ENCODE peak calls at places on chromosomes 1 and 21, in eight cellular contexts. One of them, this sample, is unnamed.
A peak's percentile ranks its signal among the peaks of the same experiment; 100 is the strongest.

GRCh38 chr1:5764464-5764863 is 227.8 kb downstream of the NPHP4 start:
- ATAC-seq in heart left ventricle: no peak
- ATAC-seq in HepG2: no peak
- ATAC-seq in HCT116: no peak
- ATAC-seq in gastrocnemius medialis: no peak
- ATAC-seq in upper lobe of left lung: no peak
- ATAC-seq in right lobe of liver: no peak
- ATAC-seq in GM12878: no peak
- ATAC-seq in this sample: no peak

GRCh38 chr1:59691261-59691660 is 123.5 kb upstream of the HOOK1 start:
- ATAC-seq in heart left ventricle: peak; percentile 89
- ATAC-seq in HepG2: no peak
- ATAC-seq in HCT116: no peak
- ATAC-seq in gastrocnemius medialis: peak; percentile 77
- ATAC-seq in upper lobe of left lung: no peak
- ATAC-seq in right lobe of liver: peak; percentile 88
- ATAC-seq in GM12878: no peak
- ATAC-seq in this sample: peak; percentile 80

GRCh38 chr1:237789619-237790018 is 101.1 kb downstream of the ZP4 start:
- ATAC-seq in heart left ventricle: peak; percentile 36
- ATAC-seq in HepG2: no peak
- ATAC-seq in HCT116: no peak
- ATAC-seq in gastrocnemius medialis: no peak
- ATAC-seq in upper lobe of left lung: no peak
- ATAC-seq in right lobe of liver: peak; percentile 15
- ATAC-seq in GM12878: peak; percentile 69
- ATAC-seq in this sample: no peak

GRCh38 chr1:97277891-97278662 is 556.5 kb downstream of the PTBP2 start:
- ATAC-seq in heart left ventricle: no peak
- ATAC-seq in HepG2: no peak
- ATAC-seq in HCT116: peak; percentile 81
- ATAC-seq in gastrocnemius medialis: no peak
- ATAC-seq in upper lobe of left lung: no peak
- ATAC-seq in right lobe of liver: no peak
- ATAC-seq in GM12878: no peak
- ATAC-seq in this sample: no peak

GRCh38 chr1:243420968-243421675 is 165.3 kb downstream of the SDCCAG8 start:
- ATAC-seq in heart left ventricle: no peak
- ATAC-seq in HepG2: no peak
- ATAC-seq in HCT116: no peak
- ATAC-seq in gastrocnemius medialis: peak; percentile 81
- ATAC-seq in upper lobe of left lung: peak; percentile 22
- ATAC-seq in right lobe of liver: peak; percentile 47
- ATAC-seq in GM12878: no peak
- ATAC-seq in this sample: no peak

GRCh38 chr1:245752551-245752950 is 597.8 kb downstream of the KIF26B start:
- ATAC-seq in heart left ventricle: no peak
- ATAC-seq in HepG2: no peak
- ATAC-seq in HCT116: no peak
- ATAC-seq in gastrocnemius medialis: no peak
- ATAC-seq in upper lobe of left lung: no peak
- ATAC-seq in right lobe of liver: no peak
- ATAC-seq in GM12878: no peak
- ATAC-seq in this sample: no peak

GRCh38 chr21:26489781-26490180 is 83.3 kb downstream of the CYYR1 start:
- ATAC-seq in heart left ventricle: no peak
- ATAC-seq in HepG2: no peak
- ATAC-seq in HCT116: no peak
- ATAC-seq in gastrocnemius medialis: no peak
- ATAC-seq in upper lobe of left lung: no peak
- ATAC-seq in right lobe of liver: no peak
- ATAC-seq in GM12878: no peak
- ATAC-seq in this sample: no peak

GRCh38 chr1:21381354-21381753 is 58.6 kb upstream of the NBPF3 start:
- ATAC-seq in heart left ventricle: peak; percentile 78
- ATAC-seq in HepG2: no peak
- ATAC-seq in HCT116: no peak
- ATAC-seq in gastrocnemius medialis: no peak
- ATAC-seq in upper lobe of left lung: no peak
- ATAC-seq in right lobe of liver: no peak
- ATAC-seq in GM12878: peak; percentile 22
- ATAC-seq in this sample: no peak

GRCh38 chr1:238401138-238401537 is 510.4 kb upstream of the ZP4 start:
- ATAC-seq in heart left ventricle: no peak
- ATAC-seq in HepG2: no peak
- ATAC-seq in HCT116: no peak
- ATAC-seq in gastrocnemius medialis: no peak
- ATAC-seq in upper lobe of left lung: no peak
- ATAC-seq in right lobe of liver: no peak
- ATAC-seq in GM12878: no peak
- ATAC-seq in this sample: no peak

GRCh38 chr1:150514913-150515327 is 632 bp upstream of the FALEC start:
- ATAC-seq in heart left ventricle: no peak
- ATAC-seq in HepG2: peak; percentile 28
- ATAC-seq in HCT116: no peak
- ATAC-seq in gastrocnemius medialis: peak; percentile 37
- ATAC-seq in upper lobe of left lung: no peak
- ATAC-seq in right lobe of liver: no peak
- ATAC-seq in GM12878: no peak
- ATAC-seq in this sample: no peak

GRCh38 chr1:183653876-183654451 is 848 bp upstream of the APOBEC4 start:
- ATAC-seq in heart left ventricle: peak; percentile 73
- ATAC-seq in HepG2: no peak
- ATAC-seq in HCT116: no peak
- ATAC-seq in gastrocnemius medialis: no peak
- ATAC-seq in upper lobe of left lung: no peak
- ATAC-seq in right lobe of liver: peak; percentile 22
- ATAC-seq in GM12878: peak; percentile 39
- ATAC-seq in this sample: no peak

GRCh38 chr1:199172286-199173124 is 533.7 kb downstream of the PTPRC start:
- ATAC-seq in heart left ventricle: no peak
- ATAC-seq in HepG2: no peak
- ATAC-seq in HCT116: no peak
- ATAC-seq in gastrocnemius medialis: no peak
- ATAC-seq in upper lobe of left lung: no peak
- ATAC-seq in right lobe of liver: no peak
- ATAC-seq in GM12878: peak; percentile 46
- ATAC-seq in this sample: no peak

GRCh38 chr1:243508303-243508713 is 252.5 kb downstream of the SDCCAG8 start:
- ATAC-seq in heart left ventricle: no peak
- ATAC-seq in HepG2: peak; percentile 11
- ATAC-seq in HCT116: no peak
- ATAC-seq in gastrocnemius medialis: no peak
- ATAC-seq in upper lobe of left lung: peak; percentile 29
- ATAC-seq in right lobe of liver: no peak
- ATAC-seq in GM12878: peak; percentile 20
- ATAC-seq in this sample: no peak

GRCh38 chr1:24199291-24199900 is 12.3 kb upstream of the IFNLR1 start:
- ATAC-seq in heart left ventricle: peak; percentile 69
- ATAC-seq in HepG2: peak; percentile 60
- ATAC-seq in HCT116: peak; percentile 56
- ATAC-seq in gastrocnemius medialis: peak; percentile 56
- ATAC-seq in upper lobe of left lung: peak; percentile 76
- ATAC-seq in right lobe of liver: peak; percentile 79
- ATAC-seq in GM12878: peak; percentile 71
- ATAC-seq in this sample: peak; percentile 37
- TF ChIP-seq POLR2A in heart left ventricle: no peak
- TF ChIP-seq POLR2A in HepG2: no peak
- TF ChIP-seq POLR2A in HCT116: no peak
- TF ChIP-seq POLR2A in gastrocnemius medialis: no peak
- TF ChIP-seq POLR2A in upper lobe of left lung: no peak
- TF ChIP-seq POLR2A in right lobe of liver: no peak
- TF ChIP-seq POLR2A in GM12878: no peak
- TF ChIP-seq POLR2A in this sample: no peak

DNA sequence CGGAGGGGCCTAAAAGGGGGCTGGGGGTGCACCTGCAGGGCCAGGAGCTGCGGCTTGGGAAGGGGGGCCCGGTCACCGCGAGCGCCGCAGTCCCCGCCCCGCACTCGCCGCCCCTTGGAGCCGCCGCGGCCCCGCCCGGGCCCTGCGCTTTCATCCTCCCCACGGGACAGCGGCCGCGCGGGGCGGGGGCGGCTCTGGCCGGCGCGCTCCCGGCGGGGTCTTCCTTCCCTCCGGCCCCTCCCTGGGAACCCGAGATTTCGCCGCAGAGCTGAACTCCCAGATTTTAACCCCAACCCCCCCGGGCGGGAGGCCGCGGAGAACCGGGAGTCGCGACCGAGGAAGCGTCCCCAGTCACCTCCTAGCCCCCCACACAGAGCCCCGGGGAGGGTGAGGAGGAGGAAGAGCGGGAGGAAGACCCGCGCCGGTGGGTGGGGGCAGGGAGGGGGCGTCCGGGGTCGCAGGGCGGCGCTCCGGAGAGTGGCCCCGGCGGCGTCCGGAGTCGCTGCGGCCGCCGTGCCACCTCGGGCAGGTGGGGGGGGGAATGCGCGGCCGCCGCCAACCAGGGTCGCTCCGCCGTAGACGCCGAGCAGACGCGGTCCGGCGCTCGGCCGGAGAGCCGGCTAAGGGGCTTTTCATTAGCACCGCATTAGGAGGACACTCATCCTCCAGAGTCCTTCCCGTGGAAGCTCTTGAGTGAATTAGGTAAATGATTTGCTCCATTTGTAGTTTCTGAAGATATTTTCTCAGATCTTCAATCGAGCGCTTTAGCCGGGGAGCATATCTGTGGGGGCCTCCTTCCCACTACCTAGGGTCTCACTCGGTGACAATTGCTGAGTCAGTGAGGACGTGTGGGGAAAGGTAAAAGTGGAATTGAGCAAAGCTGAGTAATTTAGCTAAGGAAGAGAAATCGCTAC is 31.6 kb upstream of the NFIA start:
- ATAC-seq in heart left ventricle: peak; percentile 84
- ATAC-seq in HepG2: peak; percentile 62
- ATAC-seq in HCT116: peak; percentile 54
- ATAC-seq in gastrocnemius medialis: peak; percentile 57
- ATAC-seq in upper lobe of left lung: no peak
- ATAC-seq in right lobe of liver: peak; percentile 77
- ATAC-seq in GM12878: no peak
- ATAC-seq in this sample: peak; percentile 75
- TF ChIP-seq POLR2A in heart left ventricle: no peak
- TF ChIP-seq POLR2A in HepG2: no peak
- TF ChIP-seq POLR2A in HCT116: no peak
- TF ChIP-seq POLR2A in gastrocnemius medialis: peak; percentile 63
- TF ChIP-seq POLR2A in upper lobe of left lung: peak; percentile 57
- TF ChIP-seq POLR2A in right lobe of liver: peak; percentile 46
- TF ChIP-seq POLR2A in GM12878: no peak
- TF ChIP-seq POLR2A in this sample: no peak

GRCh38 chr1:169894424-169895145 is 889 bp upstream of the SCYL3 start:
- ATAC-seq in heart left ventricle: no peak
- ATAC-seq in HepG2: no peak
- ATAC-seq in HCT116: no peak
- ATAC-seq in gastrocnemius medialis: no peak
- ATAC-seq in upper lobe of left lung: no peak
- ATAC-seq in right lobe of liver: no peak
- ATAC-seq in GM12878: no peak
- ATAC-seq in this sample: no peak
- TF ChIP-seq POLR2A in heart left ventricle: no peak
- TF ChIP-seq POLR2A in HepG2: no peak
- TF ChIP-seq POLR2A in HCT116: no peak
- TF ChIP-seq POLR2A in gastrocnemius medialis: no peak
- TF ChIP-seq POLR2A in upper lobe of left lung: no peak
- TF ChIP-seq POLR2A in right lobe of liver: no peak
- TF ChIP-seq POLR2A in GM12878: no peak
- TF ChIP-seq POLR2A in this sample: peak; percentile 8

GRCh38 chr1:161037661-161038522 is 872 bp downstream of the TSTD1 start:
- ATAC-seq in heart left ventricle: no peak
- ATAC-seq in HepG2: no peak
- ATAC-seq in HCT116: peak; percentile 39
- ATAC-seq in gastrocnemius medialis: peak; percentile 14
- ATAC-seq in upper lobe of left lung: peak; percentile 5
- ATAC-seq in right lobe of liver: no peak
- ATAC-seq in GM12878: peak; percentile 4
- ATAC-seq in this sample: no peak

GRCh38 chr1:161033751-161034150 is 5.0 kb downstream of the TSTD1 start:
- ATAC-seq in heart left ventricle: no peak
- ATAC-seq in HepG2: no peak
- ATAC-seq in HCT116: peak; percentile 45
- ATAC-seq in gastrocnemius medialis: no peak
- ATAC-seq in upper lobe of left lung: no peak
- ATAC-seq in right lobe of liver: no peak
- ATAC-seq in GM12878: no peak
- ATAC-seq in this sample: no peak

GRCh38 chr1:161039546-161039945 is 782 bp upstream of the TSTD1 start:
- ATAC-seq in heart left ventricle: peak; percentile 6
- ATAC-seq in HepG2: no peak
- ATAC-seq in HCT116: no peak
- ATAC-seq in gastrocnemius medialis: no peak
- ATAC-seq in upper lobe of left lung: peak; percentile 3
- ATAC-seq in right lobe of liver: no peak
- ATAC-seq in GM12878: no peak
- ATAC-seq in this sample: no peak

GRCh38 chr1:161039154-161039545 is 386 bp upstream of the TSTD1 start:
- ATAC-seq in heart left ventricle: no peak
- ATAC-seq in HepG2: no peak
- ATAC-seq in HCT116: no peak
- ATAC-seq in gastrocnemius medialis: no peak
- ATAC-seq in upper lobe of left lung: no peak
- ATAC-seq in right lobe of liver: peak; percentile 3
- ATAC-seq in GM12878: no peak
- ATAC-seq in this sample: no peak

DNA sequence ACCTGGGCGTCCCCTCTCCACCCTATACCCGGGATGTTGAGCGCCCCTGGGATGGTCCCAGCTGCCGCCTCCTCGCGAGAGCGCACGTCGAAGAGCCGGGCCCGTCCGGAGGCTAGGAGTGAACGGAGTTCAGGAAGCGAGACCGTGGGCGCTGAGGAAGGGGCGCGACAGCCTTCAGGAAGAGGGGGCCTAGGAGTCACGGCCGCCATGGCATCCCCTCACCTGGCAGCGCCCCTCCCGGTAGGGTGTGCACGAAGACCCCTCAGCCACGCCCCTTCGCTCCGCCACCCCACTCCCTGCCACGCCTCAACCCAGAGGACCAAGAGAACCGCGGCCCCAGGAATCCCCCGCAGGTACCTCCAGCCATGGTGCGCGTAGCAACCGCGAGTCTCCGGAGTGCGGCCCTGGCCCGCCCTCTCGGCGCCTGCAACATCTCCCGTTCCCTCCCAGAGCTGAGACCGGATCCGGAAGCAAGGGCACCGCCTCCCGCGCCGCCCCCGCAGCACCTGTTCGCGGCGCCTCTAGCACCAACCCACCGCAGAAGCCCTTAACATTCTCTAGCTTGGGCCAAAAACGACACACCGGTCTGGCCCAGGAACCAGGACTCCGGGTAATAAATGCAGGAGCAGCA is at the start of gene TSTD1:
- ATAC-seq in heart left ventricle: peak; percentile 87
- ATAC-seq in HepG2: no peak
- ATAC-seq in HCT116: peak; percentile 83
- ATAC-seq in gastrocnemius medialis: peak; percentile 78
- ATAC-seq in upper lobe of left lung: peak; percentile 95
- ATAC-seq in right lobe of liver: peak; percentile 91
- ATAC-seq in GM12878: peak; percentile 94
- ATAC-seq in this sample: peak; percentile 76
- TF ChIP-seq POLR2A in heart left ventricle: no peak
- TF ChIP-seq POLR2A in HepG2: no peak
- TF ChIP-seq POLR2A in HCT116: peak; percentile 57
- TF ChIP-seq POLR2A in gastrocnemius medialis: no peak
- TF ChIP-seq POLR2A in upper lobe of left lung: peak; percentile 83
- TF ChIP-seq POLR2A in right lobe of liver: peak; percentile 78
- TF ChIP-seq POLR2A in GM12878: peak; percentile 96
- TF ChIP-seq POLR2A in this sample: peak; percentile 26

This sample was measured in gastroesophageal sphincter.